ENCODE peak calls at places on chromosomes 13 and 19, in ten cellular contexts. F is heart right ventricle; V is T-helper 9 cell; C is EH; M is central memory CD8-positive, alpha-beta T cell; H is Daoy; E is head of caudate nucleus; U is NT2/D1; O is type B pancreatic cell; N is colonic mucosa. D is an unnamed sample.

GRCh38 chr19:51186323-51186722 is 38.6 kb upstream of the CD33 start:
- DNase-seq in F (no peak), V (no peak), C (no peak), M (no peak), H (no peak), E (no peak), U (no peak), O (no peak), N (no peak), D (no peak)

GRCh38 chr13:44017756-44018309 is 138.1 kb downstream of the LACC1 start:
- DNase-seq in F (no peak), V (no peak), C (no peak), M (no peak), H (no peak), E (no peak), U (no peak), O (no peak), N (no peak), D (no peak)

GRCh38 chr19:927044-927706 is 1.3 kb downstream of the ARID3A start:
- DNase-seq in F (no peak), V (no peak), C (peak), M (no peak), H (no peak), E (no peak), U (no peak), O (peak), N (no peak), D (peak)

GRCh38 chr19:51135004-51135403 is 7.1 kb upstream of the SIGLEC7 start:
- DNase-seq in F (no peak), V (no peak), C (no peak), M (no peak), H (no peak), E (no peak), U (no peak), O (no peak), N (no peak), D (no peak)

GRCh38 chr13:46315491-46316075 is 71.5 kb downstream of the RUBCNL start:
- DNase-seq in F (no peak), V (no peak), C (no peak), M (no peak), H (no peak), E (no peak), U (no peak), O (no peak), N (no peak), D (no peak)

GRCh38 chr19:40341601-40342482 is 6.4 kb downstream of the C19orf47 start:
- DNase-seq in F (peak), V (no peak), C (peak), M (no peak), H (no peak), E (no peak), U (no peak), O (no peak), N (no peak), D (no peak)

GRCh38 chr13:100040196-100040595 is 48.7 kb upstream of the PCCA start:
- DNase-seq in F (no peak), V (no peak), C (no peak), M (no peak), H (no peak), E (no peak), U (no peak), O (no peak), N (no peak), D (no peak)

GRCh38 chr19:934865-935422 is 9.1 kb downstream of the ARID3A start:
- DNase-seq in F (peak), V (no peak), C (peak), M (no peak), H (peak), E (peak), U (no peak), O (no peak), N (peak), D (no peak)

GRCh38 chr19:844300-844971 is 3.6 kb downstream of the PRTN3 start:
- DNase-seq in F (no peak), V (no peak), C (no peak), M (no peak), H (no peak), E (no peak), U (no peak), O (no peak), N (no peak), D (no peak)

GRCh38 chr13:44432595-44432994 is 59.0 kb downstream of the SERP2 start:
- DNase-seq in F (no peak), V (no peak), C (no peak), M (no peak), H (no peak), E (no peak), U (no peak), O (no peak), N (no peak), D (no peak)

GRCh38 chr13:111534646-111535461 is 214.4 kb downstream of the TEX29 start:
- DNase-seq in F (no peak), V (no peak), C (no peak), M (no peak), H (no peak), E (no peak), U (no peak), O (peak), N (no peak), D (peak)